ENCODE peak calls at places on chromosomes 11 and 22, in nine cellular contexts. P is heart left ventricle, O is HCT116, S is heart right ventricle, L is cardiac muscle cell, H is ovary, G is IMR-90, I is aorta, N is colonic mucosa. T is an unnamed sample. For H3K4me1 and H3K36me3, the result is how much of the 10 kb centered on the place peaks cover.

GRCh38 chr11:32213223-32213622 is 122.3 kb downstream of the RCN1 start:
- DNase-seq in P (no peak), I (no peak), N (no peak), H (no peak), S (no peak), O (no peak), G (peak), L (no peak), T (no peak)

GRCh38 chr11:6321356-6321755 is 1.1 kb upstream of the CAVIN3 start:
- DNase-seq in I (no peak), N (peak), P (no peak), H (no peak), O (no peak), S (no peak), G (no peak), L (no peak), T (no peak)

GRCh38 chr11:60349990-60350389 is 22.9 kb downstream of the MS4A6E start:
- DNase-seq in I (no peak), L (no peak), P (no peak), S (no peak), G (no peak), H (no peak), N (no peak), O (no peak), T (no peak)

GRCh38 chr11:105022998-105023397 is at the start of gene CASP5:
- DNase-seq in S (no peak), G (no peak), H (no peak), P (no peak), L (no peak), N (peak), I (no peak), O (no peak), T (no peak)

GRCh38 chr11:5366856-5367255 is 15.5 kb downstream of the OR51B6 start:
- DNase-seq in P (no peak), S (no peak), I (no peak), H (no peak), O (no peak), L (no peak), G (peak), N (no peak), T (no peak)

GRCh38 chr11:128565881-128566280 is 21.5 kb downstream of the ETS1 start:
- DNase-seq in L (no peak), S (no peak), N (peak), H (no peak), G (no peak), P (no peak), O (no peak), I (no peak), T (no peak)

GRCh38 chr11:128620306-128621175 is 33.2 kb upstream of the ETS1 start:
- DNase-seq in O (no peak), G (peak), I (no peak), N (no peak), S (no peak), H (no peak), L (no peak), P (no peak), T (no peak)

GRCh38 chr22:50209893-50210292 is 9.1 kb downstream of the SELENOO start:
- DNase-seq in N (peak), O (no peak), S (no peak), P (no peak), L (peak), I (peak), G (peak), H (peak), T (peak)

GRCh38 chr22:48629631-48630443 is 1197.8 kb downstream of the BRD1 start:
- DNase-seq in L (no peak), N (no peak), G (no peak), S (no peak), I (no peak), H (no peak), O (no peak), P (no peak), T (no peak)

GRCh38 chr22:43090130-43090789 is 1.1 kb upstream of the TTLL1 start:
- DNase-seq in L (no peak), O (peak), H (no peak), P (peak), I (no peak), G (peak), S (no peak), N (peak), T (no peak)

DNA sequence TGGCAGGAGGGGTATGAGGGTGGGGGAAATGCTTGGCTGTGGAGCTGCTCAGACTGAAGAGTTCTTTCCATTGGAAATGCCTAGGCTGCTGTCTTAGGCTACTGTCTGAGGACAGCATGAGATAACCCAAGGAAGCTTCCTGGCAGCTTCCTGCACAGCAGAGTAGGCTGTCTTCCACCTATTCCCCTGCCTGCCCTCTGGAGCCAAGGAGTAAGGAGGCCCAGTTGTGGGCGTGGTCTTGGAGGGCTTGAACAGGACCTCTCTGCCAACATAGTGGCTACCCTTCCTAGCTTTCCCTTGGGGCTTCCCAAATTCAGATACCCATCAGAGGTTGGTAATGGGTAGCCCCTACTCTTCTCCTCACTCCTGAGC is 25.9 kb downstream of the PHLDB1 start:
- DNase-seq in S (no peak), L (no peak), O (no peak), G (no peak), I (no peak), H (no peak), N (no peak), P (no peak), T (no peak)
- H3K4me1 ChIP-seq in S (half or more), L (under half), O (under half), G (under half), I (under half), H (under half), N (under half), P (under half), T (under half)

DNA sequence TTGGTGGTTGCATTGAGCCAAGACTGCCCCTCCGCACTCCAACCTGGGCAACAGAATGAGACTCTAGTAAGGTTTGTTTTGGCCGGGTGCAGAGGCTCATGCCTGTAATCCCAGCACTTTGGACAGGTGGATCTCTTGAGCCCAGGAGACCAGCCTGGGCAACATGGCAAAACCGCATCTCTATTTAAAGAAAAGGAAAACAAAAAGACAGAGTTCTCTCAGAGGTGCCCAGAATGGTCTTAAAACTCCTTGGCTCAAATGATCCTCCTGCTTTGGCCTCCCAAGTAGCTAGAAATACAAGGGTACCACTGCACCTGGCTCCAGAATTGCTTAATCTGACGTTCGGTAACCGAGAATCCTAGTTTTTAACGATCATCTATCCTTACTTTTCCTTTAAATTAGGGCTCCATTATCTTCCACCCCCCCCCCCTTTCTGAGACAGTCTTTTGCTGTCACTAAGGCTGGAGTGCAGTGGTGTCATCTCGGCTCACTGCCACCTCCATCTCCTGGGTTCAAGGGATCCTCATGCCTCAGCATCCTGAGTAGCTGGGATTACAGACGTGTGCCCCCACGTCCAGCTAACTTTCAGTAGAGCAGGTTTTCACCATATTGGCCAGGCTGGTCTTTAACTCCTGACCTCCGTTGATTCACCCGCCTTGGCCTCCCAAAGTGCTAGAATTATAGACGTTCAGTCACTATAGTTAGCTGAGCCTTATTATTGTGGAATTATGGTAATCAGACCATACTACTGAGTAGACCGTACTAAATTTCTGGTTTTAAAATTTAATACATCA is 1.7 kb downstream of the RPS25 start:
- DNase-seq in O (no peak), S (no peak), L (no peak), I (no peak), G (no peak), P (no peak), N (no peak), H (no peak), T (no peak)
- H3K36me3 ChIP-seq in O (under half), S (under half), L (under half), I (under half), G (under half), P (half or more), N (under half), H (under half), T (half or more)

GRCh38 chr11:117202386-117203068 is 3.4 kb downstream of the TAGLN start:
- DNase-seq in H (no peak), P (no peak), G (no peak), N (no peak), O (no peak), S (no peak), I (no peak), L (no peak), T (peak)
- H3K4me1 ChIP-seq in H (under half), P (under half), G (under half), N (under half), O (under half), S (half or more), I (under half), L (under half), T (under half)

DNA sequence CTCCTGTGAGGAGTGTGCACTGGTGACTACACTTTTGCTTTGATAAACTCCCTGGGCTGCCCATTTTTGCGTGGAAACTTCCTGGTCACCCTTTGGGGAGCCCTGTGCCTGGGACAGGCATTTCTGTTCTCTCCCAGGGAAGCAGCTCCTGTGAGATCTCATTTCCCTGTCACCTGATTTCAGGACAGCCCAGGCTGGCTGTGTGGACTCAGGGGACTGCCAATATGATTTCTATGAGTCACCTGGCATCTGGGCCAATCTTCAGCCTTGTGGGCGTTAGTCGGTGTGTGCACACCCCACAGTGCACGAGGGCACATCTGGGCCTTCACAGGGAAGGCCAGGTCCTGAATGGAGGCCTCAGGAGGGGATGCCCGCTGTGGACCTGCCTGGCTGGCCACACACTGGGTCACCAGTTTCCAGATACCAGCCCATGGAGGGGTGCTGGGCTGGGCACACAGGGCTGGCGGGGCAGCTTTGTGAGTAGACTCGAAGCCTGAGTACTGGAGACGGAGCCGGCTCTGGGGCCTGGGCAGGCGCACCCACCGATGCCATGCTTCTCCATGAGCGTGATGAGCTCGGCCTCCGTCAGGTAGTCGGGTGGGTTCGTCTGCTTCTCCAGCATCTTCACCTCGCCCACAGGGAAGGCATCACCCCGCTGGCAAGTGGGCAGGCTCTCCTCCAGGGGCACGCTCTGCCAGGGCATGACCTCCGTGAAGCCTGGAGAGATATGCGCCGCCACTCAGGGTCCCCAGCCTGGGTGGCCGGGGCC is 9.4 kb upstream of the PPM1F start:
- DNase-seq in O (no peak), P (no peak), G (peak), I (no peak), L (no peak), N (peak), H (no peak), S (no peak), T (no peak)
- H3K36me3 ChIP-seq in O (under half), P (half or more), G (half or more), I (under half), L (under half), N (under half), H (under half), S (half or more), T (under half)

GRCh38 chr11:83119216-83119615 is 37.7 kb upstream of the PCF11 start:
- DNase-seq in H (no peak), L (no peak), G (peak), S (no peak), P (no peak), I (no peak), N (no peak), O (no peak), T (no peak)
- H3K4me1 ChIP-seq in H (under half), L (under half), G (under half), S (under half), P (under half), I (under half), N (under half), O (under half), T (under half)

GRCh38 chr22:40300884-40301672 is 45.2 kb upstream of the ADSL start:
- DNase-seq in N (no peak), G (no peak), S (no peak), H (no peak), I (no peak), O (no peak), L (no peak), P (no peak), T (no peak)

GRCh38 chr22:40302149-40302548 is 44.2 kb upstream of the ADSL start:
- DNase-seq in O (no peak), G (no peak), N (no peak), S (no peak), H (no peak), I (no peak), P (no peak), L (no peak), T (no peak)

GRCh38 chr22:40310081-40310770 is 36.1 kb upstream of the ADSL start:
- DNase-seq in H (no peak), P (no peak), N (no peak), O (no peak), S (no peak), G (peak), I (no peak), L (no peak), T (no peak)

GRCh38 chr22:40308999-40309578 is 37.2 kb upstream of the ADSL start:
- DNase-seq in I (no peak), N (no peak), S (no peak), O (no peak), H (no peak), G (no peak), L (no peak), P (no peak), T (no peak)

GRCh38 chr22:40305625-40306024 is 40.7 kb upstream of the ADSL start:
- DNase-seq in H (no peak), S (no peak), G (no peak), P (no peak), L (no peak), N (no peak), I (no peak), O (no peak), T (no peak)
- H3K36me3 ChIP-seq in H (under half), S (under half), G (under half), P (half or more), L (half or more), N (under half), I (under half), O (under half), T (under half)

GRCh38 chr22:37804502-37804885 is 3.2 kb upstream of the GCAT start:
- DNase-seq in N (peak), S (peak), G (no peak), O (no peak), P (no peak), L (no peak), H (peak), I (no peak), T (no peak)
- H3K4me1 ChIP-seq in N (under half), S (half or more), G (under half), O (half or more), P (under half), L (under half), H (under half), I (under half), T (half or more)